ENCODE peak calls at places on chromosomes 12 and 14, in eight cellular contexts. One of them, this sample, is unnamed.

GRCh38 chr14:94046696-94047250 is 20.6 kb downstream of the OTUB2 start:
- DNase-seq in stomach: no peak
- DNase-seq in naive thymus-derived CD4-positive, alpha-beta T cell: no peak
- DNase-seq in right atrium auricular region: no peak
- DNase-seq in gastrocnemius medialis: no peak
- DNase-seq in brain microvascular endothelial cell: no peak
- DNase-seq in left ventricle myocardium inferior: no peak
- DNase-seq in Panc1: no peak
- DNase-seq in this sample: no peak

GRCh38 chr14:53412819-53413664 is 259.9 kb upstream of the DDHD1 start:
- DNase-seq in stomach: no peak
- DNase-seq in naive thymus-derived CD4-positive, alpha-beta T cell: no peak
- DNase-seq in right atrium auricular region: no peak
- DNase-seq in gastrocnemius medialis: no peak
- DNase-seq in brain microvascular endothelial cell: no peak
- DNase-seq in left ventricle myocardium inferior: no peak
- DNase-seq in Panc1: peak
- DNase-seq in this sample: no peak

GRCh38 chr14:104117341-104118005 is 20.9 kb upstream of the KIF26A start:
- DNase-seq in stomach: peak
- DNase-seq in naive thymus-derived CD4-positive, alpha-beta T cell: no peak
- DNase-seq in right atrium auricular region: no peak
- DNase-seq in gastrocnemius medialis: no peak
- DNase-seq in brain microvascular endothelial cell: no peak
- DNase-seq in left ventricle myocardium inferior: no peak
- DNase-seq in Panc1: no peak
- DNase-seq in this sample: no peak

GRCh38 chr12:27284021-27284420 is 39.9 kb downstream of the STK38L start:
- DNase-seq in stomach: no peak
- DNase-seq in naive thymus-derived CD4-positive, alpha-beta T cell: no peak
- DNase-seq in right atrium auricular region: no peak
- DNase-seq in gastrocnemius medialis: no peak
- DNase-seq in brain microvascular endothelial cell: no peak
- DNase-seq in left ventricle myocardium inferior: no peak
- DNase-seq in Panc1: no peak
- DNase-seq in this sample: no peak

GRCh38 chr12:92561543-92561899 is 141.3 kb upstream of the PLEKHG7 start:
- DNase-seq in stomach: peak
- DNase-seq in naive thymus-derived CD4-positive, alpha-beta T cell: no peak
- DNase-seq in right atrium auricular region: peak
- DNase-seq in gastrocnemius medialis: peak
- DNase-seq in brain microvascular endothelial cell: peak
- DNase-seq in left ventricle myocardium inferior: no peak
- DNase-seq in Panc1: no peak
- DNase-seq in this sample: peak

GRCh38 chr12:111428728-111429175 is 23.0 kb downstream of the SH2B3 start:
- DNase-seq in stomach: no peak
- DNase-seq in naive thymus-derived CD4-positive, alpha-beta T cell: no peak
- DNase-seq in right atrium auricular region: no peak
- DNase-seq in gastrocnemius medialis: no peak
- DNase-seq in brain microvascular endothelial cell: no peak
- DNase-seq in left ventricle myocardium inferior: peak
- DNase-seq in Panc1: no peak
- DNase-seq in this sample: no peak

GRCh38 chr12:121608301-121608700 is 18.0 kb upstream of the ORAI1 start:
- DNase-seq in stomach: no peak
- DNase-seq in naive thymus-derived CD4-positive, alpha-beta T cell: no peak
- DNase-seq in right atrium auricular region: no peak
- DNase-seq in gastrocnemius medialis: no peak
- DNase-seq in brain microvascular endothelial cell: no peak
- DNase-seq in left ventricle myocardium inferior: no peak
- DNase-seq in Panc1: no peak
- DNase-seq in this sample: no peak

GRCh38 chr12:1830981-1831930 is 10.9 kb downstream of the LRTM2 start:
- DNase-seq in stomach: peak
- DNase-seq in naive thymus-derived CD4-positive, alpha-beta T cell: no peak
- DNase-seq in right atrium auricular region: no peak
- DNase-seq in gastrocnemius medialis: peak
- DNase-seq in brain microvascular endothelial cell: peak
- DNase-seq in left ventricle myocardium inferior: peak
- DNase-seq in Panc1: no peak
- DNase-seq in this sample: no peak

GRCh38 chr12:68080577-68080976 is 79.0 kb downstream of the IFNG start:
- DNase-seq in stomach: no peak
- DNase-seq in naive thymus-derived CD4-positive, alpha-beta T cell: no peak
- DNase-seq in right atrium auricular region: no peak
- DNase-seq in gastrocnemius medialis: no peak
- DNase-seq in brain microvascular endothelial cell: no peak
- DNase-seq in left ventricle myocardium inferior: no peak
- DNase-seq in Panc1: no peak
- DNase-seq in this sample: no peak

GRCh38 chr12:31651893-31652521 is 7.5 kb upstream of the ETFBKMT start:
- DNase-seq in stomach: peak
- DNase-seq in naive thymus-derived CD4-positive, alpha-beta T cell: no peak
- DNase-seq in right atrium auricular region: no peak
- DNase-seq in gastrocnemius medialis: no peak
- DNase-seq in brain microvascular endothelial cell: no peak
- DNase-seq in left ventricle myocardium inferior: no peak
- DNase-seq in Panc1: no peak
- DNase-seq in this sample: no peak

GRCh38 chr14:23005861-23006534 is 3.9 kb downstream of the C14orf93 start:
- DNase-seq in stomach: no peak
- DNase-seq in naive thymus-derived CD4-positive, alpha-beta T cell: no peak
- DNase-seq in right atrium auricular region: no peak
- DNase-seq in gastrocnemius medialis: no peak
- DNase-seq in brain microvascular endothelial cell: peak
- DNase-seq in left ventricle myocardium inferior: no peak
- DNase-seq in Panc1: no peak
- DNase-seq in this sample: no peak

GRCh38 chr12:93380480-93381121 is 2.9 kb downstream of the NUDT4 start:
- DNase-seq in stomach: no peak
- DNase-seq in naive thymus-derived CD4-positive, alpha-beta T cell: no peak
- DNase-seq in right atrium auricular region: peak
- DNase-seq in gastrocnemius medialis: no peak
- DNase-seq in brain microvascular endothelial cell: no peak
- DNase-seq in left ventricle myocardium inferior: no peak
- DNase-seq in Panc1: no peak
- DNase-seq in this sample: no peak

GRCh38 chr12:54680374-54680773 is 32.2 kb upstream of the DCD start:
- DNase-seq in stomach: peak
- DNase-seq in naive thymus-derived CD4-positive, alpha-beta T cell: no peak
- DNase-seq in right atrium auricular region: no peak
- DNase-seq in gastrocnemius medialis: no peak
- DNase-seq in brain microvascular endothelial cell: peak
- DNase-seq in left ventricle myocardium inferior: no peak
- DNase-seq in Panc1: peak
- DNase-seq in this sample: no peak

GRCh38 chr14:78721756-78722455 is 551.7 kb downstream of the NRXN3 start:
- DNase-seq in stomach: no peak
- DNase-seq in naive thymus-derived CD4-positive, alpha-beta T cell: no peak
- DNase-seq in right atrium auricular region: no peak
- DNase-seq in gastrocnemius medialis: no peak
- DNase-seq in brain microvascular endothelial cell: no peak
- DNase-seq in left ventricle myocardium inferior: no peak
- DNase-seq in Panc1: no peak
- DNase-seq in this sample: no peak

GRCh38 chr12:130186101-130186465 is 23.8 kb downstream of the FZD10 start:
- DNase-seq in stomach: no peak
- DNase-seq in naive thymus-derived CD4-positive, alpha-beta T cell: no peak
- DNase-seq in right atrium auricular region: peak
- DNase-seq in gastrocnemius medialis: no peak
- DNase-seq in brain microvascular endothelial cell: no peak
- DNase-seq in left ventricle myocardium inferior: no peak
- DNase-seq in Panc1: no peak
- DNase-seq in this sample: no peak

GRCh38 chr12:62250671-62251608 is 9.3 kb upstream of the USP15 start:
- DNase-seq in stomach: no peak
- DNase-seq in naive thymus-derived CD4-positive, alpha-beta T cell: no peak
- DNase-seq in right atrium auricular region: no peak
- DNase-seq in gastrocnemius medialis: no peak
- DNase-seq in brain microvascular endothelial cell: peak
- DNase-seq in left ventricle myocardium inferior: no peak
- DNase-seq in Panc1: no peak
- DNase-seq in this sample: no peak

GRCh38 chr12:49345048-49345839 is 1.4 kb upstream of the DNAJC22 start:
- DNase-seq in stomach: peak
- DNase-seq in naive thymus-derived CD4-positive, alpha-beta T cell: no peak
- DNase-seq in right atrium auricular region: no peak
- DNase-seq in gastrocnemius medialis: no peak
- DNase-seq in brain microvascular endothelial cell: no peak
- DNase-seq in left ventricle myocardium inferior: no peak
- DNase-seq in Panc1: no peak
- DNase-seq in this sample: no peak

GRCh38 chr12:49121047-49121696 is 10.0 kb downstream of the TUBA1B start:
- DNase-seq in stomach: peak
- DNase-seq in naive thymus-derived CD4-positive, alpha-beta T cell: no peak
- DNase-seq in right atrium auricular region: no peak
- DNase-seq in gastrocnemius medialis: peak
- DNase-seq in brain microvascular endothelial cell: peak
- DNase-seq in left ventricle myocardium inferior: peak
- DNase-seq in Panc1: peak
- DNase-seq in this sample: no peak

GRCh38 chr12:91331371-91331770 is 148.8 kb upstream of the DCN start:
- DNase-seq in stomach: no peak
- DNase-seq in naive thymus-derived CD4-positive, alpha-beta T cell: no peak
- DNase-seq in right atrium auricular region: no peak
- DNase-seq in gastrocnemius medialis: no peak
- DNase-seq in brain microvascular endothelial cell: no peak
- DNase-seq in left ventricle myocardium inferior: no peak
- DNase-seq in Panc1: no peak
- DNase-seq in this sample: no peak

GRCh38 chr12:72297666-72298065 is 25.5 kb downstream of the TRHDE start:
- DNase-seq in stomach: no peak
- DNase-seq in naive thymus-derived CD4-positive, alpha-beta T cell: no peak
- DNase-seq in right atrium auricular region: no peak
- DNase-seq in gastrocnemius medialis: no peak
- DNase-seq in brain microvascular endothelial cell: no peak
- DNase-seq in left ventricle myocardium inferior: no peak
- DNase-seq in Panc1: no peak
- DNase-seq in this sample: no peak

GRCh38 chr14:21233457-21234076 is 35.7 kb downstream of the HNRNPC start:
- DNase-seq in stomach: no peak
- DNase-seq in naive thymus-derived CD4-positive, alpha-beta T cell: no peak
- DNase-seq in right atrium auricular region: no peak
- DNase-seq in gastrocnemius medialis: no peak
- DNase-seq in brain microvascular endothelial cell: no peak
- DNase-seq in left ventricle myocardium inferior: no peak
- DNase-seq in Panc1: no peak
- DNase-seq in this sample: no peak

DNA sequence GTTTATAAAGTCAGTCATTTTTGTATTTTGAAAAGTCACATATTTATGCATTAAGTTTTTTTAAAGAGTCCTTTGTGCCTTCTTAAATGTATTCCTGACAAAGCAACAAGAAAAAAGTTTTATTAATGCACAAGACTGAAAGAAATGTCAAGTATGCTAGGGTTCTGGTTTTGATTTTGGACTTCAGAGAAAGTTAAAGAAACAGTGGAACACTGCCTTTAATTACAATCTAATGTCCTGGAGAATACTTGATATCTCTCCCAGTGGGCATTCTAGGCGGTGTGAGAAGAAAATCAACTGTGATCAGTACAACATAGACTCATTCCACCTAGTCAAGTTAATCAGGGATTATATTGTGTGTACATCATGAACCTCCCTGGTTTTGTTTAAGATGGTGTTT is 49.9 kb downstream of the PRICKLE1 start:
- DNase-seq in stomach: no peak
- DNase-seq in naive thymus-derived CD4-positive, alpha-beta T cell: no peak
- DNase-seq in right atrium auricular region: no peak
- DNase-seq in gastrocnemius medialis: no peak
- DNase-seq in brain microvascular endothelial cell: no peak
- DNase-seq in left ventricle myocardium inferior: no peak
- DNase-seq in Panc1: no peak
- DNase-seq in this sample: no peak
- H3K27ac ChIP-seq in stomach: no peak
- H3K27ac ChIP-seq in naive thymus-derived CD4-positive, alpha-beta T cell: no peak
- H3K27ac ChIP-seq in right atrium auricular region: no peak
- H3K27ac ChIP-seq in gastrocnemius medialis: no peak
- H3K27ac ChIP-seq in brain microvascular endothelial cell: no peak
- H3K27ac ChIP-seq in left ventricle myocardium inferior: no peak
- H3K27ac ChIP-seq in Panc1: no peak
- H3K27ac ChIP-seq in this sample: no peak

GRCh38 chr12:11209098-11209497 is 22.4 kb upstream of the TAS2R42 start:
- DNase-seq in stomach: no peak
- DNase-seq in naive thymus-derived CD4-positive, alpha-beta T cell: no peak
- DNase-seq in right atrium auricular region: no peak
- DNase-seq in gastrocnemius medialis: no peak
- DNase-seq in brain microvascular endothelial cell: no peak
- DNase-seq in left ventricle myocardium inferior: no peak
- DNase-seq in Panc1: no peak
- DNase-seq in this sample: no peak
- H3K4me3 ChIP-seq in stomach: no peak
- H3K4me3 ChIP-seq in naive thymus-derived CD4-positive, alpha-beta T cell: no peak
- H3K4me3 ChIP-seq in right atrium auricular region: no peak
- H3K4me3 ChIP-seq in gastrocnemius medialis: no peak
- H3K4me3 ChIP-seq in brain microvascular endothelial cell: no peak
- H3K4me3 ChIP-seq in left ventricle myocardium inferior: no peak
- H3K4me3 ChIP-seq in Panc1: no peak
- H3K4me3 ChIP-seq in this sample: no peak

GRCh38 chr14:85943187-85943586 is 413.2 kb downstream of the FLRT2 start:
- DNase-seq in stomach: no peak
- DNase-seq in naive thymus-derived CD4-positive, alpha-beta T cell: no peak
- DNase-seq in right atrium auricular region: no peak
- DNase-seq in gastrocnemius medialis: no peak
- DNase-seq in brain microvascular endothelial cell: no peak
- DNase-seq in left ventricle myocardium inferior: no peak
- DNase-seq in Panc1: no peak
- DNase-seq in this sample: no peak
- H3K27ac ChIP-seq in stomach: no peak
- H3K27ac ChIP-seq in naive thymus-derived CD4-positive, alpha-beta T cell: no peak
- H3K27ac ChIP-seq in right atrium auricular region: no peak
- H3K27ac ChIP-seq in gastrocnemius medialis: no peak
- H3K27ac ChIP-seq in brain microvascular endothelial cell: no peak
- H3K27ac ChIP-seq in left ventricle myocardium inferior: no peak
- H3K27ac ChIP-seq in Panc1: no peak
- H3K27ac ChIP-seq in this sample: no peak

DNA sequence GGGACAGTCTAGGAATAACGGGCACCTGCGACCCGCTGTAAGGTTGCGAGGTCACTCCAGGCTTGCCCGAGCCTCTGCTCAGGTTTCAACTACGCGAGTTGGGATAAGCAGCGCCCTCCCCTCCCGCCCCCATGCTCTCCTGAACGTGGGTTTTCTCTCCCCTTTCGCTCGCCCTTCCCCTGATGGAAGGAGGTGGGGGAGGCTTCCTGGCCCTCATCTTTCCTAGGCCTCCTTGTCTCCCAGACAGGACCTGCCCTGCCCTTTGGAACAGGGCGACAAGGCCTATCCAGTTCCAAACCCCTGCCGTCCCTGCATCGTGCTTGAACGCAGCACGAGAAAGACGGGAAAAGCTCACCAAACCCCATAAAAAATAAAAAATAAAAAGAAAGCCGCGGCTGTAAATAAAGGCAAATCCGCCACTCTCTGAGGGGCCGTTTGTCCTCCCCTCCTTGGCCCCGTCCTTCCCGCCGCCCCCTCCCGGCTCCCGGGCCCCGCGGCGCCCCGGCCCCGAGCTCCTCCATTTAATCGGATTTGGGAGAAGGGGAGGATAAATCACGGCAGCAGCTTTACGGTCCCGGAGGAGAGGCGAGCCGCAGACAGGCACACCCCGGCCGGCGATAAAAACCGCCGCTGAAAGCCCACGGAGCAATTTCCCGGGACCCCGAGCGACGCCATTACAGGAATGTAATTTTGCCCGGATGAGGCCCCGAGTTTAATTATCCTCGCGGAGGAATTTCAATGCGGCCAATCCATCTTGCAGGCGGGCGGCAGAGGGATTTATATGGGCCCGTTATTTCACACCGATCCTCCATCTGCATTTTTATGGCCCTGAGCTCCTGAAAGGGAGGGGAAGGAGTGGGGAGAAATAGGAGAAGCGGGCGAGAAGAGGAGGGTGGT is 1.1 kb upstream of the ATP5MC2 start:
- DNase-seq in stomach: peak
- DNase-seq in naive thymus-derived CD4-positive, alpha-beta T cell: no peak
- DNase-seq in right atrium auricular region: no peak
- DNase-seq in gastrocnemius medialis: peak
- DNase-seq in brain microvascular endothelial cell: peak
- DNase-seq in left ventricle myocardium inferior: peak
- DNase-seq in Panc1: no peak
- DNase-seq in this sample: no peak
- H3K4me3 ChIP-seq in stomach: peak
- H3K4me3 ChIP-seq in naive thymus-derived CD4-positive, alpha-beta T cell: peak
- H3K4me3 ChIP-seq in right atrium auricular region: peak
- H3K4me3 ChIP-seq in gastrocnemius medialis: peak
- H3K4me3 ChIP-seq in brain microvascular endothelial cell: peak
- H3K4me3 ChIP-seq in left ventricle myocardium inferior: peak
- H3K4me3 ChIP-seq in Panc1: peak
- H3K4me3 ChIP-seq in this sample: peak